ENCODE peak calls at places on chromosome 16, in four cellular contexts. K, D, Z and S are unnamed samples.

GRCh38 chr16:26554030-26554429 is 512.7 kb upstream of the C16orf82 start:
- DNase-seq in D (no peak), Z (no peak), K (no peak), S (no peak)

GRCh38 chr16:5175263-5175662 is 77.7 kb upstream of the EEF2KMT start:
- DNase-seq in D (no peak), Z (no peak), K (no peak), S (no peak)

GRCh38 chr16:8530756-8531155 is 59.6 kb downstream of the TMEM114 start:
- DNase-seq in D (no peak), K (no peak), Z (no peak), S (no peak)

GRCh38 chr16:70697601-70698170 is 11.8 kb upstream of the MTSS2 start:
- DNase-seq in D (no peak), K (no peak), Z (no peak), S (no peak)

GRCh38 chr16:85963746-85964370 is 64.9 kb downstream of the IRF8 start:
- DNase-seq in D (no peak), K (peak), Z (no peak), S (no peak)

GRCh38 chr16:68564367-68564985 is 25.4 kb downstream of the ZFP90 start:
- DNase-seq in D (peak), Z (no peak), K (no peak), S (no peak)

GRCh38 chr16:88602091-88602490 is 31.9 kb downstream of the ZC3H18 start:
- DNase-seq in Z (peak), K (no peak), D (no peak), S (no peak)

GRCh38 chr16:87472935-87473334 is 19.9 kb downstream of the ZCCHC14 start:
- DNase-seq in K (no peak), Z (no peak), D (no peak), S (no peak)

GRCh38 chr16:49532243-49532870 is 158.8 kb downstream of the C16orf78 start:
- DNase-seq in Z (no peak), D (no peak), K (no peak), S (no peak)

GRCh38 chr16:67932462-67932840 is 789 bp upstream of the CTRL start:
- DNase-seq in Z (no peak), K (no peak), D (no peak), S (no peak)

GRCh38 chr16:68298907-68299515 is 11.7 kb downstream of the SLC7A6OS start:
- DNase-seq in D (peak), Z (no peak), K (peak), S (no peak)

GRCh38 chr16:14629612-14629918 is 495 bp downstream of the PARN start:
- DNase-seq in D (no peak), K (no peak), Z (no peak), S (no peak)

GRCh38 chr16:63816304-63816703 is 1305.6 kb downstream of the CDH11 start:
- DNase-seq in K (no peak), Z (no peak), D (no peak), S (no peak)

GRCh38 chr16:50185005-50185505 is 31.9 kb downstream of the TENT4B start:
- DNase-seq in D (peak), K (no peak), Z (no peak), S (no peak)

GRCh38 chr16:14013571-14014283 is 57.4 kb upstream of the MRTFB start:
- DNase-seq in K (no peak), Z (peak), D (no peak), S (no peak)

GRCh38 chr16:81866820-81867440 is 87.8 kb downstream of the PLCG2 start:
- DNase-seq in K (peak), D (no peak), Z (peak), S (no peak)

GRCh38 chr16:68272501-68273209 is 8.3 kb downstream of the SLC7A6 start:
- DNase-seq in D (no peak), K (no peak), Z (no peak), S (no peak)

GRCh38 chr16:15650698-15651161 is 685 bp downstream of the NDE1 start:
- DNase-seq in K (peak), D (no peak), Z (no peak), S (no peak)

GRCh38 chr16:67406111-67406593 is 10.1 kb downstream of the ZDHHC1 start:
- DNase-seq in K (no peak), D (no peak), Z (no peak), S (no peak)

GRCh38 chr16:49488740-49489525 is 115.3 kb downstream of the C16orf78 start:
- DNase-seq in Z (no peak), D (no peak), K (no peak), S (no peak)

GRCh38 chr16:70769131-70769530 is 31.8 kb downstream of the VAC14 start:
- DNase-seq in D (no peak), Z (no peak), K (no peak), S (no peak)

GRCh38 chr16:85473909-85474640 is 139.0 kb upstream of the GSE1 start:
- DNase-seq in K (no peak), Z (no peak), D (no peak), S (no peak)

GRCh38 chr16:68470461-68471150 is 22.3 kb upstream of the SMPD3 start:
- DNase-seq in K (peak), Z (no peak), D (no peak), S (peak)

GRCh38 chr16:11716330-11716729 is 26.3 kb downstream of the TXNDC11 start:
- DNase-seq in K (no peak), D (no peak), Z (no peak), S (no peak)

GRCh38 chr16:85898521-85899442 is at the start of gene IRF8:
- DNase-seq in K (peak), Z (peak), D (peak), S (peak)

GRCh38 chr16:75111514-75112280 is 4.9 kb downstream of the LDHD start:
- DNase-seq in K (peak), Z (no peak), D (no peak), S (no peak)

GRCh38 chr16:54921229-54921824 is 9.3 kb upstream of the IRX5 start:
- DNase-seq in Z (no peak), K (no peak), D (no peak), S (no peak)

GRCh38 chr16:13902677-13903076 is 17.3 kb upstream of the ERCC4 start:
- DNase-seq in K (no peak), D (no peak), Z (no peak), S (no peak)

GRCh38 chr16:74226361-74226979 is 70.1 kb upstream of the PSMD7 start:
- DNase-seq in D (no peak), K (no peak), Z (no peak), S (no peak)

GRCh38 chr16:81238296-81239011 is at the start of gene BCO1:
- DNase-seq in Z (peak), D (peak), K (no peak), S (no peak)

GRCh38 chr16:67415872-67416793 is at the start of gene ZDHHC1:
- DNase-seq in D (no peak), K (peak), Z (peak), S (no peak)

GRCh38 chr16:24309222-24309905 is 53.2 kb downstream of the CACNG3 start:
- DNase-seq in Z (no peak), K (no peak), D (no peak), S (no peak)

GRCh38 chr16:26301516-26301915 is 609.8 kb downstream of the HS3ST4 start:
- DNase-seq in Z (no peak), K (no peak), D (no peak), S (no peak)

GRCh38 chr16:67294927-67295326 is 15.6 kb downstream of the PLEKHG4 start:
- DNase-seq in K (no peak), Z (no peak), D (no peak), S (no peak)

GRCh38 chr16:19822534-19822933 is 62.1 kb downstream of the GPRC5B start:
- DNase-seq in K (no peak), D (no peak), Z (no peak), S (no peak)

DNA sequence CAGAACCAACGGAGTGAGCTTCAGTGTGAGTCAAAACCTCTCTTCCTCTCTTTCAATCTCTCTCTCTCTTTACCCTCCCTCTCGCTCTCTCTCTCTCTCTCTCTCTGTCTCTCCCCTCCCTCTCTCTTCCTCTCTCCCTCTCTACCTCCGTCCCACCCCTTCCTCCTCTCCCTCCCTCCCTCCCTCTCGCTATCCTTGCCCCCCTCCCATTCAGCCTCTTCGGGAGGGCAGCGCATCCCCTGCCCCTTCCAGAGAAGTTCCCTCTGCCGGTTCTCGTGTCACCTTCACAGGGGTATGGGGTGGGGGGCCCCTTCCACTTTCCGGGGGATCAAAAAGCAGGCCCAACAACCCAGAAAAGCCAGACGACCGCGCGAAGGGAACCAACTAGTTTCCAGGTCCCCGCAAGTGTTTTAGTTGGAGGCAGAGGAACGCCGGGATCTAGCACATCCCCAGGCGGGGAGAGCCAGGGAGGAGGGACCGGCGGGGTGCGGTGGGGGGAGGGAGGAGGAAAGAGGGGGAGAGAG is 28.9 kb upstream of the RBFOX1 start:
- DNase-seq in Z (no peak), D (no peak), K (no peak), S (no peak)
- H3K4me3 ChIP-seq in Z (no peak), D (no peak), K (peak), S (no peak)

DNA sequence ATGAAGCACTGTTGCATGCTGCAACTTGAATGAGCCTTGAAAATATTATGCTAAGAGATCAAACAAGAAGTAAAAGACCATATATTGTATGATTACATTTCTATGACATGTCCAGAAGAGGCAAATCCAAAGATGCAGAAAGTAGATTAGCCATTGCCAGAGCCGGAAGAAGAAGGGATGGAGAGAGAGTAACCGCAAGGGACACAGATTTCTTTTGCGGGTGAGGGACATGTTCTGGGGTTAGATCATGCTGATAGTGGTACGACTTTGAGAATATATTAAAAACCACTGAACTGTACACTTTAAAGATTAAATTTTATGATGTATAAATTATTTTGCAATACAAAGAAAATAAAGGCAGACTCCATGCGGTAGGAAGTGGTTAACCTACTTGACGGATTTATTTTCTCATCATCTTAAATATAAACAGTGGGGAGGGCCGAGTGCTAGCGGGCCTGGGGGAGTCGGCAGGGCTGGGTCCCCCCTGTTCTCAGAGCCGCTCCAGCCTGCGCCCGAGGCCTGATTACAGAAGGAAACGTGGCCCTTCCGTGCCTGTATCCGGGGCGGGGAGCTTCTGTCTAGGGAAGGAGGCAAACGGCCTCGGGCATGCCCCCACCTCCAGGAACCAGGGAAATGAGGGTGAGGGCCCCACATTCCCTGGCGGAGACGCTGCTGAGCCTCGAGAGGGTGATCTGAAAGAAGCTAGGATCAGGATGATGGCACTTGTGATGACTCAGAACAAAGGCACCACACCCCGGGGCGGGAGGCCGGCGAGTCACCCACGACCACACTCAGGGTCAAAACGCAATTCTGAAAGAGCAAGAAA is 48.0 kb downstream of the SHCBP1 start:
- DNase-seq in K (no peak), Z (no peak), D (peak), S (no peak)
- H3K4me3 ChIP-seq in K (no peak), Z (no peak), D (no peak), S (no peak)

GRCh38 chr16:76670125-76670857 is 393.1 kb downstream of the CNTNAP4 start:
- DNase-seq in Z (no peak), K (no peak), D (no peak), S (no peak)
- H3K4me3 ChIP-seq in Z (no peak), K (no peak), D (no peak), S (no peak)

GRCh38 chr16:57039148-57039812 is 49.9 kb downstream of the NLRC5 start:
- DNase-seq in K (no peak), D (no peak), Z (no peak), S (peak)

GRCh38 chr16:57043248-57043647 is 49.1 kb upstream of the CPNE2 start:
- DNase-seq in D (no peak), Z (no peak), K (no peak), S (no peak)

GRCh38 chr16:57038151-57038550 is 48.8 kb downstream of the NLRC5 start:
- DNase-seq in K (no peak), Z (no peak), D (no peak), S (no peak)

GRCh38 chr16:57042157-57043111 is 49.9 kb upstream of the CPNE2 start:
- DNase-seq in D (no peak), K (no peak), Z (no peak), S (peak)

DNA sequence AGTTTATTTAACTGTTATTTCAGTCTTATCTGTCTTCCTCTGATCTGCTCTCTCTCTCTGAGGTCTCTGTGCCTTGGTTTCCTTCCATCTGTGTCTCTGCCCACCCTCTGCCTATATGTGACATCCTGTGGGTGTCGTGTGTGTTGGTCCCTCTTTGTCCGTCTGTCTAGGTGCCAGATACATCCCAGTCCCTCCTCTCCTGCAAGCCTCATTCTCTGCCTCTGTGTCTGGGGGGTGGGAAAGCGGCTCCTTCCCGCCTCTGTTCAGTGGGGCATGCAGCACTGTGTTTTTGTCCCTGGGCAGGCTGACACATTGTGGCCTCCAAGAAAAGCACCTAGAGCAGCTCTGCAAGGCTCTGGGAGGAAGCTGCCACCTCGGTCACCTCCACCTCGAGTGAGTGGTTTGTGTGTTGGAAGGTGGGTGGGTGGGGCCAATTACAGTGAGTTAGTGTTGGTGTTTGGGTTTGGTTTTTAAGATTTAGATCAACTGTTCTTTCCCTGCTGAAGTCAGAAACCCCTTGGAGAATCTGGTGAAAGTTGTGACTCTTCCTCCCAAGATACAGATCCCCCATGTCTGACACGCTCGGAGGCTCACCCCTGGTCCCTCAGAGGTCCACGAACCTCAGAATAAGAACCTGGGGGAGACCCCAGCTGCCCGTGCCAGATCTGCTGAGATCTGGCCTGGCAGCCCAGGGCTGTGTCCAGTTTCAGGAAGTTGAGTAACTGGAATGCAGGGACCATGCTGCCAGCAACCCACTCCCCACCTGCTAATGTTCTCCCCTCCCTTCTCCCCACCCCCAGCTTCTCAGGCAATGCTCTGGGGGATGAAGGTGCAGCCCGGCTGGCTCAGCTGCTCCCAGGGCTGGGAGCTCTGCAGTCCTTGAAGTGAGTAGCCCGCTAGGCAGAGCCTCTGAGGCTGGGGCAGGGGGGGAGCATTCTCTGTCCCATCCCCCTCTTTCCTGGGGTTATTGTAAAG is 50.9 kb upstream of the CPNE2 start:
- DNase-seq in K (no peak), Z (no peak), D (no peak), S (peak)
- H3K4me3 ChIP-seq in K (no peak), Z (no peak), D (no peak), S (peak)

GRCh38 chr16:30472328-30472942 is at the start of gene ITGAL:
- DNase-seq in K (peak), Z (peak), D (no peak), S (peak)
- H3K4me3 ChIP-seq in K (peak), Z (no peak), D (no peak), S (peak)

GRCh38 chr16:1989826-1990335 is at the start of gene SYNGR3:
- DNase-seq in Z (no peak), K (no peak), D (peak), S (no peak)
- H3K4me3 ChIP-seq in Z (no peak), K (no peak), D (peak), S (peak)

DNA sequence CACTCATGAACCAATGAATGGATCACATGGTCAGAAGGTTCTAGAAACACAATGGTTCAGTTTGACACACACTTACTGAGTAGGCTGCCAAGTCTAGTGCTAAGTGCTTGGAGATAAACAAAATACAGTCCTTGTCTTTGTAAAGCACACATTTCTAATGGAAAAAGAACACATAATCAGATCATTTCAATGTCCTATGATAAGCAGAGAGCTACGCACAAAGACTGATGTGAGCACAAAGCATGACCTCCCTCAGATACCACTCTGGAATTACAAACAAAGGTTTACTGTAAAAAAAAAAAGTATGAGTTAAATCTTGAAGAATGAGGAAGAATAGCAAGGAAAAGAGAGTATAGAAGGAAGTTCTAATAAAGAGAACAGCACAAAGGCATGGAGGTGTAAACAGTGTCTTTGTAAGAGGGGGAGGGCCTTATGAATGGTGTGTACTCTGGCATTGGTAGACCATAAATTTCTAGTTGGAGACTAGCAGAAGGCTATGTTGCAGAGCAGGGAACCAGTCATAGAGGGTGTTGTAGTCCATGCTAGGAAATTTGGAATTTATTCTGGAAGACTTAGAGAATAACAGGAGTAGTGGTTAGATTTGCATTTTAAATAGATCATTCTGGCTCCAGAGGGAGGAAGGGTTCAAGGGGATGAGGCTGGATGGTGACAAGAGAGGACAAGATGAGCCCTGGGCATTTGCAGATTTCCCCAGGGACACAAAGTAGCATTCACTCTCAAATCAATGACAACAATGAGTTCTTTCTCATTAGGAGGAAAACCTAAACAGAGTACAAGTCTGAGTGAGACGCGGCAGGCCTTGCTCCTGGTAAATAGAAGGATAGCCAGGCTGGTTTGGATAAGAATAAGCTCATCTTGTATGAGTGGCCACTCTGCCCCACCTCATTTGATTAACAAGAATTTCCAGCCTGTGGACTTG is 468.0 kb downstream of the TOX3 start:
- DNase-seq in K (no peak), D (no peak), Z (no peak), S (no peak)
- H3K4me3 ChIP-seq in K (no peak), D (no peak), Z (no peak), S (no peak)

DNA sequence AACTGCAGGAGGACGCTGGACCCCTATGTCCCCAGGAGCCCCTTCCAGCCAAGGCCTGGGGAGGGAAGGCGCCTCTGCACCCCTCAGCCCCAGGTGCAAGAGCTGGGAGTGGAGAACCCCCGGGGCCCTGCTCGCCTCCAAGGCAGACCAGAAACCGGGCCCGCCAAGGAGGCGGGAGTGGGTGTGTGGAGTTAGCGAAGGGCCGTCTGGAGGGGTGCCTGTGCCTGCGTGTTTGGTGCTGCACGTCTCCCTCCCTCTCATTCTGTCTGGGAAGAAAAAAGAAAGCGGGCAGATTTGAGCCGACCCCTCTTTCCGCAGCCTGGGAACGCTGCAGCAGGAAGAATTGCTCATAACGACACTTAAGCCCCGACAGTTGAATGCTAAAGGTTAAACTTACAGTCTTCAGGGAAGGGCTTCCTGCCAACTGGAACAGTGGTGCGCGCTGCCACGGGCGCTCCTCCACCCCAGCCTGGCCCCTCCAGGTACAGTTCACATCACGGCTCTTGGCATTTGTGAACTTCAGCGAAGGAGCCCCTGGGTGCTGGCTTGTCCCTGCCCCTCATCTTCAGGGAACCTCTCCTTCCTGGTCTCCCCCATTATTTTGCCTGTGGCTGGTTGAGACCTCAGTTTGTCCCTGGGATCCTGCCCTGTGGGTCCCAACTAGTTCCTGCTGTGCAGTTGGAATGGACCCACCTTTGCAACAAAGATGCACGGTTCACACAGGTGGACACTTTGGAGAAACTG is 19.2 kb upstream of the ZFHX3 start:
- DNase-seq in Z (no peak), K (no peak), D (no peak), S (no peak)
- H3K4me3 ChIP-seq in Z (no peak), K (peak), D (no peak), S (no peak)